ENCODE peak calls at places on chromosomes 3 and 15, in ten cellular contexts. R is glutamatergic neuron; C is adipocyte; M is stimulated activated naive CD8-positive, alpha-beta T cell treated with anti-CD3 and anti-CD28 coated beads, Interleukin-15, amount 100 ng/mL, for 72 hours; P is EH; T is AG09319; O is RCC 7860; Q is HuH-7; H is stimulated activated CD8-positive, alpha-beta memory T cell treated with anti-CD3 and anti-CD28 coated beads, Interleukin-15, amount 100 ng/mL, for 24 hours; G is T47D. F is an unnamed sample.

GRCh38 chr3:196629234-196629633 is 10.3 kb upstream of the NRROS start:
- DNase-seq in R (no peak), C (no peak), M (no peak), P (no peak), T (no peak), O (no peak), Q (no peak), H (no peak), G (no peak), F (no peak)

GRCh38 chr3:43022111-43022510 is 43.0 kb downstream of the GASK1A start:
- DNase-seq in R (no peak), C (no peak), M (no peak), P (no peak), T (no peak), O (no peak), Q (no peak), H (no peak), G (no peak), F (no peak)

GRCh38 chr15:95202569-95203349 is 971.4 kb downstream of the MCTP2 start:
- DNase-seq in R (no peak), C (no peak), M (no peak), P (peak), T (no peak), O (no peak), Q (no peak), H (no peak), G (no peak), F (no peak)

GRCh38 chr15:52103217-52104207 is 9.1 kb downstream of the BCL2L10 start:
- DNase-seq in R (no peak), C (peak), M (no peak), P (peak), T (no peak), O (peak), Q (no peak), H (no peak), G (no peak), F (no peak)

GRCh38 chr15:50390549-50391264 is 33.5 kb upstream of the USP8 start:
- DNase-seq in R (no peak), C (no peak), M (no peak), P (peak), T (no peak), O (no peak), Q (no peak), H (no peak), G (no peak), F (no peak)

GRCh38 chr15:97502038-97502437 is 458.5 kb upstream of the ARRDC4 start:
- DNase-seq in R (no peak), C (no peak), M (no peak), P (no peak), T (no peak), O (peak), Q (no peak), H (no peak), G (no peak), F (no peak)

GRCh38 chr15:25795712-25796111 is 67.4 kb downstream of the ATP10A start:
- DNase-seq in R (no peak), C (no peak), M (no peak), P (no peak), T (no peak), O (no peak), Q (no peak), H (no peak), G (no peak), F (no peak)

GRCh38 chr3:125068265-125068664 is 12.5 kb upstream of the HEG1 start:
- DNase-seq in R (no peak), C (no peak), M (no peak), P (no peak), T (no peak), O (no peak), Q (no peak), H (no peak), G (no peak), F (no peak)

GRCh38 chr3:149527531-149528343 is 53.2 kb downstream of the TM4SF4 start:
- DNase-seq in R (no peak), C (no peak), M (no peak), P (no peak), T (no peak), O (no peak), Q (no peak), H (no peak), G (no peak), F (no peak)

GRCh38 chr3:29011441-29011840 is 269.4 kb upstream of the RBMS3 start:
- DNase-seq in R (no peak), C (no peak), M (no peak), P (no peak), T (no peak), O (no peak), Q (no peak), H (no peak), G (no peak), F (no peak)

GRCh38 chr15:34318277-34319079 is 19.1 kb downstream of the SLC12A6 start:
- DNase-seq in R (peak), C (no peak), M (no peak), P (peak), T (peak), O (peak), Q (peak), H (no peak), G (no peak), F (peak)

GRCh38 chr15:26394801-26395200 is 378.1 kb downstream of the GABRB3 start:
- DNase-seq in R (peak), C (no peak), M (no peak), P (no peak), T (no peak), O (no peak), Q (no peak), H (no peak), G (no peak), F (no peak)

GRCh38 chr15:70023064-70023768 is 74.5 kb downstream of the TLE3 start:
- DNase-seq in R (no peak), C (peak), M (peak), P (peak), T (no peak), O (peak), Q (no peak), H (no peak), G (no peak), F (peak)

GRCh38 chr15:97745481-97746071 is 214.9 kb upstream of the ARRDC4 start:
- DNase-seq in R (peak), C (peak), M (no peak), P (peak), T (no peak), O (peak), Q (peak), H (no peak), G (peak), F (no peak)

GRCh38 chr3:52324676-52325075 is 8.6 kb downstream of the DNAH1 start:
- DNase-seq in R (no peak), C (no peak), M (no peak), P (no peak), T (no peak), O (no peak), Q (no peak), H (no peak), G (no peak), F (no peak)